ENCODE peak calls at places on chromosomes 7 and 10, in six cellular contexts. One of them, this sample, is unnamed.

GRCh38 chr7:115097175-115097671 is 175.3 kb downstream of the MDFIC start:
- DNase-seq in HEK293T: no peak
- DNase-seq in stimulated activated CD8-positive, alpha-beta memory T cell treated with anti-CD3 and anti-CD28 coated beads, Interleukin-15, amount 100 ng/mL, for 4 hours: no peak
- DNase-seq in NCI-H2227 treated with DMSO at 0.1 percent for 48 hours: no peak
- DNase-seq in endothelial cell: no peak
- DNase-seq in astrocyte: peak; percentile 89
- DNase-seq in this sample: no peak

GRCh38 chr7:32515890-32516550 is 20.7 kb downstream of the AVL9 start:
- DNase-seq in stimulated activated CD8-positive, alpha-beta memory T cell treated with anti-CD3 and anti-CD28 coated beads, Interleukin-15, amount 100 ng/mL, for 4 hours: no peak
- DNase-seq in NCI-H2227 treated with DMSO at 0.1 percent for 48 hours: no peak
- DNase-seq in endothelial cell: no peak
- DNase-seq in HEK293T: no peak
- DNase-seq in astrocyte: peak; percentile 64
- DNase-seq in this sample: no peak

GRCh38 chr7:6269527-6269926 is 2.9 kb downstream of the CYTH3 start:
- DNase-seq in endothelial cell: no peak
- DNase-seq in HEK293T: no peak
- DNase-seq in astrocyte: no peak
- DNase-seq in stimulated activated CD8-positive, alpha-beta memory T cell treated with anti-CD3 and anti-CD28 coated beads, Interleukin-15, amount 100 ng/mL, for 4 hours: no peak
- DNase-seq in NCI-H2227 treated with DMSO at 0.1 percent for 48 hours: peak; percentile 14
- DNase-seq in this sample: no peak

GRCh38 chr7:34096135-34096775 is 190.9 kb downstream of the BMPER start:
- DNase-seq in stimulated activated CD8-positive, alpha-beta memory T cell treated with anti-CD3 and anti-CD28 coated beads, Interleukin-15, amount 100 ng/mL, for 4 hours: no peak
- DNase-seq in NCI-H2227 treated with DMSO at 0.1 percent for 48 hours: no peak
- DNase-seq in endothelial cell: no peak
- DNase-seq in astrocyte: peak; percentile 92
- DNase-seq in HEK293T: no peak
- DNase-seq in this sample: peak; percentile 3

GRCh38 chr7:88001744-88002530 is 67.9 kb downstream of the ADAM22 start:
- DNase-seq in stimulated activated CD8-positive, alpha-beta memory T cell treated with anti-CD3 and anti-CD28 coated beads, Interleukin-15, amount 100 ng/mL, for 4 hours: no peak
- DNase-seq in NCI-H2227 treated with DMSO at 0.1 percent for 48 hours: no peak
- DNase-seq in endothelial cell: no peak
- DNase-seq in HEK293T: no peak
- DNase-seq in astrocyte: no peak
- DNase-seq in this sample: no peak

GRCh38 chr10:17181751-17182150 is 19.7 kb downstream of the TRDMT1 start:
- DNase-seq in NCI-H2227 treated with DMSO at 0.1 percent for 48 hours: no peak
- DNase-seq in astrocyte: no peak
- DNase-seq in endothelial cell: no peak
- DNase-seq in stimulated activated CD8-positive, alpha-beta memory T cell treated with anti-CD3 and anti-CD28 coated beads, Interleukin-15, amount 100 ng/mL, for 4 hours: no peak
- DNase-seq in HEK293T: no peak
- DNase-seq in this sample: no peak

GRCh38 chr7:131726680-131727079 is 170.3 kb upstream of the PODXL start:
- DNase-seq in endothelial cell: no peak
- DNase-seq in HEK293T: no peak
- DNase-seq in astrocyte: no peak
- DNase-seq in NCI-H2227 treated with DMSO at 0.1 percent for 48 hours: no peak
- DNase-seq in stimulated activated CD8-positive, alpha-beta memory T cell treated with anti-CD3 and anti-CD28 coated beads, Interleukin-15, amount 100 ng/mL, for 4 hours: no peak
- DNase-seq in this sample: no peak

GRCh38 chr7:126026421-126027088 is 1096.9 kb upstream of the POT1 start:
- DNase-seq in endothelial cell: no peak
- DNase-seq in astrocyte: no peak
- DNase-seq in HEK293T: no peak
- DNase-seq in stimulated activated CD8-positive, alpha-beta memory T cell treated with anti-CD3 and anti-CD28 coated beads, Interleukin-15, amount 100 ng/mL, for 4 hours: no peak
- DNase-seq in NCI-H2227 treated with DMSO at 0.1 percent for 48 hours: no peak
- DNase-seq in this sample: no peak

GRCh38 chr7:116354546-116355422 is 144.4 kb downstream of the TES start:
- DNase-seq in endothelial cell: peak; percentile 17
- DNase-seq in astrocyte: peak; percentile 99
- DNase-seq in HEK293T: no peak
- DNase-seq in stimulated activated CD8-positive, alpha-beta memory T cell treated with anti-CD3 and anti-CD28 coated beads, Interleukin-15, amount 100 ng/mL, for 4 hours: no peak
- DNase-seq in NCI-H2227 treated with DMSO at 0.1 percent for 48 hours: no peak
- DNase-seq in this sample: peak; percentile 31

GRCh38 chr10:104040862-104041789 is 44.6 kb downstream of the COL17A1 start:
- DNase-seq in stimulated activated CD8-positive, alpha-beta memory T cell treated with anti-CD3 and anti-CD28 coated beads, Interleukin-15, amount 100 ng/mL, for 4 hours: no peak
- DNase-seq in NCI-H2227 treated with DMSO at 0.1 percent for 48 hours: no peak
- DNase-seq in endothelial cell: no peak
- DNase-seq in astrocyte: no peak
- DNase-seq in HEK293T: no peak
- DNase-seq in this sample: no peak

GRCh38 chr7:47744883-47745282 is 163.0 kb upstream of the TNS3 start:
- DNase-seq in endothelial cell: no peak
- DNase-seq in stimulated activated CD8-positive, alpha-beta memory T cell treated with anti-CD3 and anti-CD28 coated beads, Interleukin-15, amount 100 ng/mL, for 4 hours: no peak
- DNase-seq in NCI-H2227 treated with DMSO at 0.1 percent for 48 hours: no peak
- DNase-seq in astrocyte: no peak
- DNase-seq in HEK293T: no peak
- DNase-seq in this sample: no peak

GRCh38 chr10:51915031-51915542 is 215.7 kb upstream of the CSTF2T start:
- DNase-seq in astrocyte: no peak
- DNase-seq in HEK293T: no peak
- DNase-seq in stimulated activated CD8-positive, alpha-beta memory T cell treated with anti-CD3 and anti-CD28 coated beads, Interleukin-15, amount 100 ng/mL, for 4 hours: no peak
- DNase-seq in NCI-H2227 treated with DMSO at 0.1 percent for 48 hours: no peak
- DNase-seq in endothelial cell: no peak
- DNase-seq in this sample: no peak

GRCh38 chr7:121525155-121525819 is 129.2 kb upstream of the FAM3C start:
- DNase-seq in HEK293T: no peak
- DNase-seq in stimulated activated CD8-positive, alpha-beta memory T cell treated with anti-CD3 and anti-CD28 coated beads, Interleukin-15, amount 100 ng/mL, for 4 hours: no peak
- DNase-seq in endothelial cell: no peak
- DNase-seq in astrocyte: no peak
- DNase-seq in NCI-H2227 treated with DMSO at 0.1 percent for 48 hours: no peak
- DNase-seq in this sample: no peak

GRCh38 chr10:77392236-77392721 is 245.3 kb downstream of the KCNMA1 start:
- DNase-seq in HEK293T: no peak
- DNase-seq in astrocyte: peak; percentile 39
- DNase-seq in endothelial cell: no peak
- DNase-seq in stimulated activated CD8-positive, alpha-beta memory T cell treated with anti-CD3 and anti-CD28 coated beads, Interleukin-15, amount 100 ng/mL, for 4 hours: no peak
- DNase-seq in NCI-H2227 treated with DMSO at 0.1 percent for 48 hours: no peak
- DNase-seq in this sample: no peak

GRCh38 chr10:3570855-3571266 is 214.1 kb downstream of the KLF6 start:
- DNase-seq in HEK293T: no peak
- DNase-seq in NCI-H2227 treated with DMSO at 0.1 percent for 48 hours: no peak
- DNase-seq in astrocyte: peak; percentile 3
- DNase-seq in endothelial cell: no peak
- DNase-seq in stimulated activated CD8-positive, alpha-beta memory T cell treated with anti-CD3 and anti-CD28 coated beads, Interleukin-15, amount 100 ng/mL, for 4 hours: no peak
- DNase-seq in this sample: no peak

GRCh38 chr10:1954339-1954738 is 217.0 kb upstream of the ADARB2 start:
- DNase-seq in astrocyte: no peak
- DNase-seq in NCI-H2227 treated with DMSO at 0.1 percent for 48 hours: no peak
- DNase-seq in endothelial cell: no peak
- DNase-seq in HEK293T: no peak
- DNase-seq in stimulated activated CD8-positive, alpha-beta memory T cell treated with anti-CD3 and anti-CD28 coated beads, Interleukin-15, amount 100 ng/mL, for 4 hours: no peak
- DNase-seq in this sample: no peak

GRCh38 chr10:72025400-72025799 is 61.2 kb downstream of the CHST3 start:
- DNase-seq in stimulated activated CD8-positive, alpha-beta memory T cell treated with anti-CD3 and anti-CD28 coated beads, Interleukin-15, amount 100 ng/mL, for 4 hours: no peak
- DNase-seq in NCI-H2227 treated with DMSO at 0.1 percent for 48 hours: no peak
- DNase-seq in HEK293T: no peak
- DNase-seq in astrocyte: no peak
- DNase-seq in endothelial cell: no peak
- DNase-seq in this sample: no peak

GRCh38 chr10:62244785-62245595 is 23.7 kb downstream of the RTKN2 start:
- DNase-seq in endothelial cell: peak; percentile 31
- DNase-seq in astrocyte: peak; percentile 50
- DNase-seq in NCI-H2227 treated with DMSO at 0.1 percent for 48 hours: peak; percentile 31
- DNase-seq in stimulated activated CD8-positive, alpha-beta memory T cell treated with anti-CD3 and anti-CD28 coated beads, Interleukin-15, amount 100 ng/mL, for 4 hours: no peak
- DNase-seq in HEK293T: peak; percentile 40
- DNase-seq in this sample: peak; percentile 18

GRCh38 chr10:37057280-37057679 is 68.1 kb upstream of the ANKRD30A start:
- DNase-seq in stimulated activated CD8-positive, alpha-beta memory T cell treated with anti-CD3 and anti-CD28 coated beads, Interleukin-15, amount 100 ng/mL, for 4 hours: no peak
- DNase-seq in endothelial cell: no peak
- DNase-seq in HEK293T: no peak
- DNase-seq in astrocyte: no peak
- DNase-seq in NCI-H2227 treated with DMSO at 0.1 percent for 48 hours: no peak
- DNase-seq in this sample: no peak

GRCh38 chr7:50626971-50627370 is 61.8 kb upstream of the DDC start:
- DNase-seq in HEK293T: no peak
- DNase-seq in endothelial cell: no peak
- DNase-seq in NCI-H2227 treated with DMSO at 0.1 percent for 48 hours: no peak
- DNase-seq in stimulated activated CD8-positive, alpha-beta memory T cell treated with anti-CD3 and anti-CD28 coated beads, Interleukin-15, amount 100 ng/mL, for 4 hours: no peak
- DNase-seq in astrocyte: no peak
- DNase-seq in this sample: no peak

GRCh38 chr10:62861507-62861906 is 45.3 kb upstream of the EGR2 start:
- DNase-seq in stimulated activated CD8-positive, alpha-beta memory T cell treated with anti-CD3 and anti-CD28 coated beads, Interleukin-15, amount 100 ng/mL, for 4 hours: no peak
- DNase-seq in endothelial cell: no peak
- DNase-seq in HEK293T: no peak
- DNase-seq in NCI-H2227 treated with DMSO at 0.1 percent for 48 hours: no peak
- DNase-seq in astrocyte: peak; percentile 33
- DNase-seq in this sample: no peak

GRCh38 chr7:2209146-2209960 is 23.4 kb downstream of the MAD1L1 start:
- DNase-seq in stimulated activated CD8-positive, alpha-beta memory T cell treated with anti-CD3 and anti-CD28 coated beads, Interleukin-15, amount 100 ng/mL, for 4 hours: no peak
- DNase-seq in endothelial cell: peak; percentile 78
- DNase-seq in NCI-H2227 treated with DMSO at 0.1 percent for 48 hours: peak; percentile 16
- DNase-seq in HEK293T: peak; percentile 70
- DNase-seq in astrocyte: peak; percentile 40
- DNase-seq in this sample: peak; percentile 84

This sample was measured in nephron progenitor cell.